ENCODE peak calls at places on chromosomes 3 and 15, in four cellular contexts. E is NCI-H1092 treated with DMSO at 0.1 percent for 48 hours; R is activated gamma-delta T cell treated with Interleukin-2 at 50 U/mL for 16 hours; C is activated CD4-positive, alpha-beta T cell treated with anti-CD3 and anti-CD28 coated beads for 4 hours. J is an unnamed sample.

GRCh38 chr15:55343168-55343567 is 24.1 kb downstream of the PIGB start:
- DNase-seq in E (peak), R (no peak), C (no peak), J (no peak)

GRCh38 chr15:69031013-69032001 is 16.8 kb downstream of the NOX5 start:
- DNase-seq in R (peak), C (peak), E (no peak), J (peak)

GRCh38 chr15:40103864-40104271 is 4.8 kb downstream of the BMF start:
- DNase-seq in E (peak), C (no peak), R (no peak), J (peak)

GRCh38 chr15:81293728-81294500 is 30.0 kb downstream of the STARD5 start:
- DNase-seq in R (peak), C (peak), E (no peak), J (no peak)

GRCh38 chr3:174376346-174376745 is 482.8 kb upstream of the NAALADL2 start:
- DNase-seq in E (no peak), C (no peak), R (no peak), J (no peak)

GRCh38 chr3:66948853-66949252 is 49.3 kb upstream of the KBTBD8 start:
- DNase-seq in C (no peak), R (no peak), E (no peak), J (no peak)

GRCh38 chr3:56410576-56410975 is 57.7 kb downstream of the ERC2 start:
- DNase-seq in C (no peak), E (no peak), R (no peak), J (no peak)

GRCh38 chr3:43465109-43465508 is 156.7 kb downstream of the ANO10 start:
- DNase-seq in E (no peak), C (no peak), R (no peak), J (no peak)

GRCh38 chr15:33021806-33022389 is 172.6 kb downstream of the FMN1 start:
- DNase-seq in E (peak), C (no peak), R (no peak), J (peak)

GRCh38 chr15:45451265-45451664 is 71.3 kb downstream of the SLC30A4 start:
- DNase-seq in E (no peak), R (no peak), C (no peak), J (no peak)

GRCh38 chr3:128965280-128965679 is 28.6 kb downstream of the CFAP92 start:
- DNase-seq in E (no peak), C (no peak), R (no peak), J (no peak)

GRCh38 chr15:58498821-58499580 is 67.2 kb downstream of the LIPC start:
- DNase-seq in R (no peak), C (no peak), E (no peak), J (no peak)

GRCh38 chr15:81146454-81146853 is 12.4 kb downstream of the CFAP161 start:
- DNase-seq in E (no peak), R (no peak), C (no peak), J (no peak)

GRCh38 chr15:58724471-58724870 is 25.0 kb downstream of the ADAM10 start:
- DNase-seq in E (no peak), C (no peak), R (no peak), J (peak)

GRCh38 chr15:71957026-71957425 is 146.7 kb downstream of the NR2E3 start:
- DNase-seq in C (no peak), R (no peak), E (no peak), J (no peak)

GRCh38 chr3:13276438-13277129 is 143.5 kb downstream of the NUP210 start:
- DNase-seq in C (no peak), E (peak), R (no peak), J (no peak)

GRCh38 chr3:25589104-25589782 is 75.5 kb downstream of the TOP2B start:
- DNase-seq in C (no peak), R (no peak), E (no peak), J (no peak)

GRCh38 chr3:177561769-177562360 is 364.6 kb upstream of the TBL1XR1 start:
- DNase-seq in C (no peak), E (peak), R (no peak), J (no peak)

J was measured in NCI-H345.